ENCODE peak calls at places on chromosomes 12 and 14, in ten cellular contexts. M, R, J, N, X, W, S, G, Y and D are unnamed samples.

GRCh38 chr14:105486974-105487448 is 325 bp downstream of the CRIP1 start:
- DNase-seq in M (peak), R (peak), J (no peak), N (no peak), X (no peak), W (no peak), S (no peak), G (peak), Y (no peak), D (no peak)

GRCh38 chr12:28899951-28900350 is 249.1 kb upstream of the FAR2 start:
- DNase-seq in M (no peak), R (no peak), J (peak), N (no peak), X (no peak), W (no peak), S (no peak), G (no peak), Y (peak), D (peak)

GRCh38 chr12:116559330-116560080 is at the start of gene MAP1LC3B2:
- DNase-seq in M (peak), R (peak), J (peak), N (no peak), X (peak), W (peak), S (no peak), G (peak), Y (peak), D (peak)

GRCh38 chr12:81992461-81992860 is 233.3 kb upstream of the PPFIA2 start:
- DNase-seq in M (peak), R (no peak), J (no peak), N (peak), X (no peak), W (peak), S (no peak), G (no peak), Y (no peak), D (peak)

GRCh38 chr14:25753130-25753529 is 703.2 kb upstream of the STXBP6 start:
- DNase-seq in M (no peak), R (no peak), J (no peak), N (no peak), X (no peak), W (peak), S (no peak), G (no peak), Y (no peak), D (no peak)

GRCh38 chr12:121676190-121676589 is 6.7 kb upstream of the MORN3 start:
- DNase-seq in M (no peak), R (no peak), J (no peak), N (no peak), X (no peak), W (no peak), S (no peak), G (no peak), Y (no peak), D (no peak)

GRCh38 chr14:97943619-97944018 is 1146.4 kb downstream of the VRK1 start:
- DNase-seq in M (no peak), R (no peak), J (no peak), N (no peak), X (no peak), W (no peak), S (no peak), G (no peak), Y (no peak), D (no peak)

GRCh38 chr14:96564389-96564788 is 62.2 kb downstream of the PAPOLA start:
- DNase-seq in M (no peak), R (no peak), J (no peak), N (no peak), X (no peak), W (no peak), S (no peak), G (no peak), Y (no peak), D (no peak)

GRCh38 chr12:57893460-57894353 is 47.2 kb upstream of the CTDSP2 start:
- DNase-seq in M (no peak), R (peak), J (peak), N (peak), X (peak), W (peak), S (peak), G (peak), Y (peak), D (peak)

GRCh38 chr14:76808990-76809389 is 3.7 kb downstream of the ANGEL1 start:
- DNase-seq in M (no peak), R (no peak), J (no peak), N (no peak), X (no peak), W (no peak), S (no peak), G (no peak), Y (no peak), D (no peak)

GRCh38 chr12:71551529-71551928 is 111.9 kb downstream of the LGR5 start:
- DNase-seq in M (no peak), R (no peak), J (peak), N (peak), X (no peak), W (peak), S (no peak), G (no peak), Y (peak), D (peak)

GRCh38 chr14:41289025-41289424 is 317.7 kb upstream of the LRFN5 start:
- DNase-seq in M (no peak), R (no peak), J (no peak), N (no peak), X (no peak), W (no peak), S (no peak), G (no peak), Y (no peak), D (no peak)

GRCh38 chr12:15151141-15152091 is 69.8 kb downstream of the RERG start:
- DNase-seq in M (no peak), R (no peak), J (no peak), N (no peak), X (no peak), W (peak), S (no peak), G (no peak), Y (no peak), D (peak)

GRCh38 chr12:30437044-30437443 is 258.6 kb downstream of the IPO8 start:
- DNase-seq in M (no peak), R (no peak), J (no peak), N (no peak), X (no peak), W (no peak), S (no peak), G (no peak), Y (no peak), D (peak)

GRCh38 chr12:119319638-119320037 is 14.9 kb upstream of the CCDC60 start:
- DNase-seq in M (no peak), R (no peak), J (no peak), N (no peak), X (no peak), W (no peak), S (no peak), G (no peak), Y (no peak), D (no peak)

GRCh38 chr12:6532051-6532926 is 2.0 kb upstream of the GAPDH start:
- DNase-seq in M (peak), R (peak), J (peak), N (peak), X (peak), W (peak), S (no peak), G (peak), Y (peak), D (peak)

GRCh38 chr14:74531467-74531866 is 37.9 kb downstream of the ISCA2 start:
- DNase-seq in M (no peak), R (no peak), J (no peak), N (peak), X (no peak), W (peak), S (no peak), G (no peak), Y (peak), D (peak)

GRCh38 chr14:99579903-99580570 is 24.0 kb downstream of the CCDC85C start:
- DNase-seq in M (no peak), R (peak), J (no peak), N (no peak), X (peak), W (no peak), S (no peak), G (no peak), Y (peak), D (no peak)

GRCh38 chr14:102205560-102205959 is 65.9 kb downstream of the WDR20 start:
- DNase-seq in M (no peak), R (no peak), J (no peak), N (no peak), X (no peak), W (no peak), S (no peak), G (no peak), Y (no peak), D (no peak)

GRCh38 chr12:122422769-122423257 is 344 bp upstream of the CLIP1 start:
- DNase-seq in M (peak), R (no peak), J (no peak), N (no peak), X (peak), W (peak), S (no peak), G (peak), Y (peak), D (peak)

GRCh38 chr12:123891516-123892179 is 81.0 kb downstream of the CCDC92 start:
- DNase-seq in M (no peak), R (no peak), J (no peak), N (no peak), X (no peak), W (no peak), S (no peak), G (no peak), Y (no peak), D (no peak)

GRCh38 chr12:10397311-10397710 is 7.5 kb upstream of the KLRK1 start:
- DNase-seq in M (no peak), R (no peak), J (no peak), N (no peak), X (no peak), W (no peak), S (no peak), G (no peak), Y (no peak), D (no peak)

GRCh38 chr12:130463259-130463658 is 125.6 kb downstream of the PIWIL1 start:
- DNase-seq in M (no peak), R (no peak), J (no peak), N (no peak), X (no peak), W (no peak), S (no peak), G (no peak), Y (no peak), D (no peak)

GRCh38 chr14:90522585-90523191 is 125.9 kb downstream of the CALM1 start:
- DNase-seq in M (no peak), R (no peak), J (no peak), N (no peak), X (peak), W (peak), S (no peak), G (peak), Y (no peak), D (peak)

GRCh38 chr14:50402965-50403364 is 6.3 kb upstream of the CDKL1 start:
- DNase-seq in M (no peak), R (no peak), J (no peak), N (no peak), X (no peak), W (no peak), S (no peak), G (no peak), Y (peak), D (no peak)

GRCh38 chr12:105431537-105431936 is 101.0 kb downstream of the C12orf75 start:
- DNase-seq in M (no peak), R (no peak), J (no peak), N (no peak), X (no peak), W (no peak), S (no peak), G (no peak), Y (no peak), D (no peak)

GRCh38 chr12:53048780-53049401 is 974 bp upstream of the TNS2 start:
- DNase-seq in M (no peak), R (peak), J (no peak), N (no peak), X (peak), W (no peak), S (no peak), G (peak), Y (peak), D (peak)

GRCh38 chr12:101566318-101566717 is 28.5 kb upstream of the MYBPC1 start:
- DNase-seq in M (no peak), R (no peak), J (no peak), N (no peak), X (no peak), W (peak), S (no peak), G (no peak), Y (no peak), D (no peak)